ENCODE peak calls at places on chromosomes 7 and 10, in four cellular contexts. G is CD4-positive, alpha-beta memory T cell; J is heart right ventricle; U is cardiac muscle cell. C is an unnamed sample. For H3K36me3, the result is how much of the 10 kb centered on the place peaks cover.

GRCh38 chr7:24039991-24040390 is 244.0 kb upstream of the NPY start:
- DNase-seq in U (no peak), J (no peak), G (no peak), C (no peak)

GRCh38 chr10:116985611-116986010 is 19.4 kb downstream of the SHTN1 start:
- DNase-seq in G (no peak), J (no peak), U (peak), C (no peak)

GRCh38 chr10:69580435-69580834 is 7.2 kb upstream of the NEUROG3 start:
- DNase-seq in G (no peak), U (no peak), J (no peak), C (no peak)

GRCh38 chr10:3714526-3714925 is 70.5 kb downstream of the KLF6 start:
- DNase-seq in U (no peak), G (no peak), J (no peak), C (no peak)

GRCh38 chr10:65419629-65420028 is 1506.2 kb upstream of the LRRTM3 start:
- DNase-seq in J (no peak), G (no peak), U (no peak), C (no peak)

GRCh38 chr10:91210014-91210413 is 10.4 kb upstream of the PCGF5 start:
- DNase-seq in J (no peak), G (no peak), U (no peak), C (no peak)

GRCh38 chr7:157021893-157022680 is 11.6 kb upstream of the MNX1 start:
- DNase-seq in G (no peak), J (no peak), U (no peak), C (no peak)

GRCh38 chr7:150403376-150404171 is 24.4 kb downstream of the ZNF775 start:
- DNase-seq in G (no peak), U (no peak), J (no peak), C (no peak)

GRCh38 chr7:45715471-45716352 is 141.5 kb downstream of the ADCY1 start:
- DNase-seq in U (no peak), J (no peak), G (no peak), C (no peak)

GRCh38 chr7:38006559-38006958 is 86.1 kb downstream of the EPDR1 start:
- DNase-seq in J (no peak), G (no peak), U (no peak), C (no peak)

GRCh38 chr10:68489919-68490318 is 18.1 kb upstream of the DNA2 start:
- DNase-seq in G (no peak), J (no peak), U (peak), C (no peak)

GRCh38 chr10:130910848-130911247 is 400.7 kb downstream of the TCERG1L start:
- DNase-seq in U (no peak), J (no peak), G (no peak), C (no peak)

GRCh38 chr10:132915411-132915810 is 27.0 kb downstream of the CFAP46 start:
- DNase-seq in G (no peak), U (no peak), J (no peak), C (no peak)

GRCh38 chr7:32872421-32872820 is 19.1 kb downstream of the KBTBD2 start:
- DNase-seq in J (no peak), G (no peak), U (no peak), C (no peak)
- H3K36me3 ChIP-seq in J (half or more), G (under half), U (under half), C (under half)

GRCh38 chr7:99034932-99035722 is 108.8 kb downstream of the SMURF1 start:
- DNase-seq in G (no peak), J (no peak), U (no peak), C (no peak)

GRCh38 chr7:99033765-99034164 is 110.1 kb downstream of the SMURF1 start:
- DNase-seq in U (no peak), G (no peak), J (no peak), C (no peak)

GRCh38 chr7:99031496-99031895 is 112.4 kb downstream of the SMURF1 start:
- DNase-seq in U (no peak), J (no peak), G (no peak), C (no peak)

GRCh38 chr7:99030951-99031350 is 113.0 kb downstream of the SMURF1 start:
- DNase-seq in J (no peak), G (no peak), U (no peak), C (no peak)

GRCh38 chr7:99032928-99033327 is 111.0 kb downstream of the SMURF1 start:
- DNase-seq in J (no peak), G (no peak), U (no peak), C (no peak)
- H3K36me3 ChIP-seq in J (half or more), G (half or more), U (half or more), C (under half)

GRCh38 chr7:131501422-131501821 is 55.0 kb downstream of the PODXL start:
- DNase-seq in G (peak), J (no peak), U (peak), C (no peak)

GRCh38 chr7:131504157-131504899 is 52.1 kb downstream of the PODXL start:
- DNase-seq in G (no peak), J (no peak), U (no peak), C (no peak)

GRCh38 chr7:131502810-131503545 is 53.5 kb downstream of the PODXL start:
- DNase-seq in U (peak), G (no peak), J (peak), C (peak)

GRCh38 chr7:131501930-131502685 is 54.3 kb downstream of the PODXL start:
- DNase-seq in J (no peak), G (no peak), U (no peak), C (no peak)

DNA sequence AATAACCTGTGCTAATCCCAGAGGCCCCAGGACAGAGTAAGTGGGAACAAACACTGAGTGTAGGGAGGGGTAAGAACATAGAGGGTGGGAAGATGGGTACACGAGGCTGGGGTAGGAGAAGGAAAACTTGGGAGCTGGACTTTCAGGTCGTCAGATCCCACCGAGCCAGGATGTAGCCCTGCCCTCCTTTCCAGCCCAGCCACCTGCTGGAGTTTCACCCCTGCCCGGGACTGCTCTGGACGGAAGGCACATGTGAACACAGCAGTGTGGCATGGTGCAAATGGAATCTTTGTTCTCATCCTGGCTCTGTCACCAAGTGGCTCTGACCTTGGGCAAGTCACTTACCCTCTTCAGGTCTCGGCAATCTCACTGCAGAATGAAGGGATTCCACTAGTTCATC is 52.8 kb downstream of the PODXL start:
- DNase-seq in J (no peak), U (no peak), G (no peak), C (no peak)
- H3K36me3 ChIP-seq in J (half or more), U (under half), G (under half), C (under half)

DNA sequence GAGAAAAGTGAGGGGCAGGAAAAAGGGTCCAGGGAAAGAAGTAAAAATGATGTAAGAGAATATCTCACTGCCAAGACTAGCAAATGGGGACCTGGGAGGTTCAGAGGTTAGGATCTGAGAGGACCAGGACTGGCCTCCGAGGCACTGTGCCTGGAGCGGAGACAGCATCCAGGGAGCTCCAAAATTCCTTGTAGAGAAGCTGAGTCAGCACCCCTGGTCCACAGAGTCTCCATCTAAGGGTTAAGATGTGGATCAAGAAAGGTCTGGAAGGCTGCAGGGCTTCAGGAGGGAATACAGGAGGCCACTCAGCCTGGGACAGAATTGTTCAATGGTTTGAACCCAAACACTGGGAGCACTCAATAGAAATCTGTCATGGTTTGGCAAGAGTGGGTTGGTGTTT is 30.6 kb downstream of the ZNF503 start:
- DNase-seq in J (no peak), G (no peak), U (no peak), C (no peak)
- H3K36me3 ChIP-seq in J (under half), G (under half), U (under half), C (under half)

GRCh38 chr10:13338337-13339128 is 9.6 kb downstream of the SEPHS1 start:
- DNase-seq in U (peak), G (no peak), J (no peak), C (no peak)

GRCh38 chr10:13337827-13338196 is 10.3 kb downstream of the SEPHS1 start:
- DNase-seq in J (no peak), G (no peak), U (no peak), C (no peak)

GRCh38 chr10:13335881-13336280 is 12.2 kb downstream of the SEPHS1 start:
- DNase-seq in J (no peak), U (no peak), G (no peak), C (no peak)

GRCh38 chr10:13334556-13334955 is 13.5 kb downstream of the SEPHS1 start:
- DNase-seq in G (no peak), J (no peak), U (no peak), C (no peak)

GRCh38 chr10:13337128-13337826 is 10.8 kb downstream of the SEPHS1 start:
- DNase-seq in U (no peak), J (no peak), G (no peak), C (no peak)
- H3K36me3 ChIP-seq in U (under half), J (half or more), G (under half), C (under half)

GRCh38 chr10:89744021-89744420 is 42.6 kb downstream of the KIF20B start:
- DNase-seq in J (no peak), G (no peak), U (peak), C (no peak)
- H3K36me3 ChIP-seq in J (under half), G (under half), U (under half), C (under half)

GRCh38 chr10:48683424-48683823 is 1.2 kb upstream of the WDFY4 start:
- DNase-seq in G (no peak), J (no peak), U (no peak), C (no peak)
- H3K36me3 ChIP-seq in G (under half), J (under half), U (under half), C (under half)

GRCh38 chr10:93280699-93281366 is 201.3 kb downstream of the MYOF start:
- DNase-seq in G (no peak), J (no peak), U (no peak), C (no peak)
- H3K36me3 ChIP-seq in G (under half), J (under half), U (under half), C (under half)

GRCh38 chr10:128097783-128098182 is 28.4 kb downstream of the MKI67 start:
- DNase-seq in J (no peak), G (no peak), U (peak), C (no peak)
- H3K36me3 ChIP-seq in J (under half), G (under half), U (under half), C (under half)

GRCh38 chr7:47968852-47969774 is 10.3 kb downstream of the HUS1 start:
- DNase-seq in U (peak), J (peak), G (peak), C (peak)
- H3K36me3 ChIP-seq in U (under half), J (half or more), G (half or more), C (under half)